ENCODE peak calls at places on chromosomes 6 and 20, in five cellular contexts. L, J, Q, I and R are unnamed samples.

GRCh38 chr6:134381926-134382325 is 64.0 kb upstream of the SGK1 start:
- DNase-seq in L (no peak), J (no peak), Q (no peak), I (no peak), R (no peak)

GRCh38 chr20:63941282-63942060 is 14.7 kb downstream of the UCKL1 start:
- DNase-seq in L (no peak), J (peak), Q (peak), I (no peak), R (no peak)

GRCh38 chr6:2979819-2980464 is 8.6 kb upstream of the SERPINB6 start:
- DNase-seq in L (no peak), J (no peak), Q (no peak), I (no peak), R (no peak)

GRCh38 chr6:168884646-168885086 is 369.0 kb downstream of the THBS2 start:
- DNase-seq in L (no peak), J (peak), Q (peak), I (peak), R (peak)

GRCh38 chr20:63071541-63072181 is 64.9 kb upstream of the BHLHE23 start:
- DNase-seq in L (peak), J (no peak), Q (peak), I (no peak), R (peak)

GRCh38 chr6:33490621-33491020 is 36.2 kb downstream of the ZBTB9 start:
- DNase-seq in L (no peak), J (no peak), Q (no peak), I (no peak), R (no peak)

GRCh38 chr6:140105857-140106256 is 731.4 kb upstream of the CITED2 start:
- DNase-seq in L (no peak), J (no peak), Q (no peak), I (no peak), R (peak)

GRCh38 chr6:168448243-168448855 is 7.4 kb downstream of the SMOC2 start:
- DNase-seq in L (no peak), J (no peak), Q (no peak), I (no peak), R (no peak)

GRCh38 chr20:18638768-18639167 is 50.9 kb downstream of the DTD1 start:
- DNase-seq in L (no peak), J (no peak), Q (no peak), I (no peak), R (no peak)

GRCh38 chr6:158042245-158042798 is 60.7 kb downstream of the SYNJ2 start:
- DNase-seq in L (no peak), J (no peak), Q (no peak), I (peak), R (no peak)

DNA sequence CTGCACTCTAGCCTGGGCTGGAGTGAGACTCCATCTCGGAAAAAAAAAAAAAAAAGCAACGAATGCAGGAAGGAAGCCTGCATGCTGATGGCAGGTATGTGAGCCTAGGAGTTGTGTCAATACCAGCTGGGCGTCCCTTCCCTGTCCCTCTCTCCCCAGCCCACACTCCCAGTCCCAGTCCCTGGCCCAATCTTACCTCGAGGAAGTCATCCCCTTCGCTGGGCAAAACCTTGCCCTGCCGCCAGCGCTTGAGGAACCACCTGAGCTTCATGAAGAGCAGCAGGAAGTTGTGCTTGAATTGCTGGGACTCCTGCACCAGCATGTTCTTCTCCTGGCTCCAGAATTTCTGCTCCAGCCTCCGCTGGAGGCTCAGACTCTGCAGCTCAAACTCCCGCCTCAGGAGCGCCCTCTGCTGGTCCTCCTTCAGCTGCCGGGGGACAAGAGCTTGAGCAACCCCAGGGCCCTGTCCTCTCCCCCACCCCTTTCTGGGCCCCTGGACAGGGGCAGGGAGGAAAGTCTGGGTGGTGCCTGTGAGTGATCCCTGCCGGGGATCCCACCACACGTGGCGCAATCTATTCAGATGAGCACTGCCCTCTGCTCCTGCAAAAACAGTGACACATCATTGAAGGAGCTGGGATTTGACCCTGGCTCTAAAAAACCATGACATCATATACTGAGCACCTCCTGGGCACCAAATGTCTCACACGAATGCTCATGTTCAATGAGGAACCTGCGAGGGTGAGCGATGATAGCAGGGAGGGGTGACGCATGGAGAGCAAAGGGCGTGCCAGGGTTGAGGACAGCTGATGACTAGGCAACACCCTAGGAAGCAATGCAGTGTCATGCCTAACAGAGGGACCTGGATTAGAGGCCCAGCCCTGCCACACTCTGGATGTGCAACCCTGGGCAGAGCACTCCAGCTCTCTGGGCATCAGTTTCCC is 35.0 kb upstream of the DSN1 start:
- DNase-seq in L (no peak), J (peak), Q (peak), I (no peak), R (peak)
- TF ChIP-seq CTCF in L (peak), J (peak), Q (peak), I (no peak), R (peak)

GRCh38 chr6:83974409-83975050 is 59.0 kb upstream of the MRAP2 start:
- DNase-seq in L (no peak), J (no peak), Q (no peak), I (no peak), R (no peak)

GRCh38 chr6:83976871-83977270 is 56.7 kb upstream of the MRAP2 start:
- DNase-seq in L (no peak), J (no peak), Q (no peak), I (no peak), R (no peak)

GRCh38 chr6:83976037-83976755 is 57.4 kb upstream of the MRAP2 start:
- DNase-seq in L (no peak), J (no peak), Q (no peak), I (peak), R (no peak)

GRCh38 chr6:83978997-83979396 is 54.6 kb upstream of the MRAP2 start:
- DNase-seq in L (no peak), J (no peak), Q (no peak), I (no peak), R (no peak)

GRCh38 chr6:83978324-83978734 is 55.2 kb upstream of the MRAP2 start:
- DNase-seq in L (no peak), J (no peak), Q (no peak), I (no peak), R (no peak)
- TF ChIP-seq CTCF in L (no peak), J (no peak), Q (no peak), I (no peak), R (no peak)

GRCh38 chr6:6674872-6675271 is 86.4 kb downstream of the LY86 start:
- DNase-seq in L (no peak), J (no peak), Q (no peak), I (no peak), R (peak)
- TF ChIP-seq CTCF in L (peak), J (no peak), Q (peak), I (no peak), R (peak)

GRCh38 chr6:169933839-169934698 is 182.6 kb downstream of the ERMARD start:
- DNase-seq in L (no peak), J (no peak), Q (no peak), I (peak), R (no peak)

GRCh38 chr6:169932491-169932890 is 181.1 kb downstream of the ERMARD start:
- DNase-seq in L (no peak), J (no peak), Q (no peak), I (no peak), R (no peak)

GRCh38 chr6:169931223-169931760 is 179.9 kb downstream of the ERMARD start:
- DNase-seq in L (no peak), J (no peak), Q (no peak), I (no peak), R (no peak)

GRCh38 chr6:169933251-169933821 is 181.9 kb downstream of the ERMARD start:
- DNase-seq in L (no peak), J (no peak), Q (no peak), I (no peak), R (no peak)

GRCh38 chr6:169930799-169931198 is 179.4 kb downstream of the ERMARD start:
- DNase-seq in L (no peak), J (no peak), Q (no peak), I (no peak), R (no peak)
- TF ChIP-seq CTCF in L (no peak), J (no peak), Q (no peak), I (no peak), R (peak)